ENCODE peak calls at places on chromosome 7, in four cellular contexts. One of them, this sample, is unnamed.

GRCh38 chr7:47254081-47255006 is 327.6 kb downstream of the TNS3 start:
- DNase-seq in right lobe of liver: peak; percentile 87
- DNase-seq in HCT116: no peak
- DNase-seq in Peyer's patch: peak; percentile 88
- DNase-seq in this sample: peak; percentile 95

GRCh38 chr7:154775681-154776080 is 227.2 kb downstream of the PAXIP1 start:
- DNase-seq in right lobe of liver: no peak
- DNase-seq in HCT116: no peak
- DNase-seq in Peyer's patch: no peak
- DNase-seq in this sample: no peak

GRCh38 chr7:12987238-12987637 is 299.8 kb downstream of the ARL4A start:
- DNase-seq in right lobe of liver: no peak
- DNase-seq in HCT116: no peak
- DNase-seq in Peyer's patch: no peak
- DNase-seq in this sample: no peak

GRCh38 chr7:133190172-133190528 is 62.7 kb upstream of the EXOC4 start:
- DNase-seq in right lobe of liver: no peak
- DNase-seq in HCT116: no peak
- DNase-seq in Peyer's patch: no peak
- DNase-seq in this sample: no peak

GRCh38 chr7:37833107-37833817 is 15.1 kb upstream of the NME8 start:
- DNase-seq in right lobe of liver: peak; percentile 27
- DNase-seq in HCT116: peak; percentile 7
- DNase-seq in Peyer's patch: no peak
- DNase-seq in this sample: peak; percentile 17

GRCh38 chr7:98884416-98884815 is 6.1 kb downstream of the TRRAP start:
- DNase-seq in right lobe of liver: no peak
- DNase-seq in HCT116: no peak
- DNase-seq in Peyer's patch: no peak
- DNase-seq in this sample: no peak

GRCh38 chr7:17988858-17989257 is 38.8 kb downstream of the PRPS1L1 start:
- DNase-seq in right lobe of liver: no peak
- DNase-seq in HCT116: no peak
- DNase-seq in Peyer's patch: no peak
- DNase-seq in this sample: no peak

GRCh38 chr7:112079671-112080070 is 126.5 kb downstream of the DOCK4 start:
- DNase-seq in right lobe of liver: no peak
- DNase-seq in HCT116: no peak
- DNase-seq in Peyer's patch: no peak
- DNase-seq in this sample: no peak

GRCh38 chr7:31335889-31336201 is 4.7 kb downstream of the NEUROD6 start:
- DNase-seq in right lobe of liver: no peak
- DNase-seq in HCT116: no peak
- DNase-seq in Peyer's patch: no peak
- DNase-seq in this sample: no peak

GRCh38 chr7:151087247-151088018 is 1.2 kb downstream of the AGAP3 start:
- DNase-seq in right lobe of liver: peak; percentile 83
- DNase-seq in HCT116: no peak
- DNase-seq in Peyer's patch: peak; percentile 83
- DNase-seq in this sample: peak; percentile 94

GRCh38 chr7:102119213-102119651 is 167.4 kb upstream of the SH2B2 start:
- DNase-seq in right lobe of liver: no peak
- DNase-seq in HCT116: no peak
- DNase-seq in Peyer's patch: no peak
- DNase-seq in this sample: no peak

GRCh38 chr7:136496526-136496925 is 371.9 kb upstream of the CHRM2 start:
- DNase-seq in right lobe of liver: no peak
- DNase-seq in HCT116: no peak
- DNase-seq in Peyer's patch: no peak
- DNase-seq in this sample: no peak

GRCh38 chr7:148657929-148658328 is 40.8 kb upstream of the CUL1 start:
- DNase-seq in right lobe of liver: no peak
- DNase-seq in HCT116: no peak
- DNase-seq in Peyer's patch: no peak
- DNase-seq in this sample: no peak

GRCh38 chr7:25565949-25566348 is 337.7 kb upstream of the NPVF start:
- DNase-seq in right lobe of liver: peak; percentile 35
- DNase-seq in HCT116: peak; percentile 44
- DNase-seq in Peyer's patch: peak; percentile 61
- DNase-seq in this sample: peak; percentile 92

GRCh38 chr7:157502701-157503111 is 165.9 kb downstream of the DNAJB6 start:
- DNase-seq in right lobe of liver: no peak
- DNase-seq in HCT116: no peak
- DNase-seq in Peyer's patch: no peak
- DNase-seq in this sample: peak; percentile 76

GRCh38 chr7:27808626-27809025 is 68.7 kb downstream of the TAX1BP1 start:
- DNase-seq in right lobe of liver: no peak
- DNase-seq in HCT116: no peak
- DNase-seq in Peyer's patch: no peak
- DNase-seq in this sample: no peak

GRCh38 chr7:128794020-128794419 is 2.3 kb downstream of the CCDC136 start:
- DNase-seq in right lobe of liver: no peak
- DNase-seq in HCT116: no peak
- DNase-seq in Peyer's patch: no peak
- DNase-seq in this sample: no peak

GRCh38 chr7:36244429-36244828 is 91.4 kb downstream of the EEPD1 start:
- DNase-seq in right lobe of liver: no peak
- DNase-seq in HCT116: no peak
- DNase-seq in Peyer's patch: no peak
- DNase-seq in this sample: no peak

DNA sequence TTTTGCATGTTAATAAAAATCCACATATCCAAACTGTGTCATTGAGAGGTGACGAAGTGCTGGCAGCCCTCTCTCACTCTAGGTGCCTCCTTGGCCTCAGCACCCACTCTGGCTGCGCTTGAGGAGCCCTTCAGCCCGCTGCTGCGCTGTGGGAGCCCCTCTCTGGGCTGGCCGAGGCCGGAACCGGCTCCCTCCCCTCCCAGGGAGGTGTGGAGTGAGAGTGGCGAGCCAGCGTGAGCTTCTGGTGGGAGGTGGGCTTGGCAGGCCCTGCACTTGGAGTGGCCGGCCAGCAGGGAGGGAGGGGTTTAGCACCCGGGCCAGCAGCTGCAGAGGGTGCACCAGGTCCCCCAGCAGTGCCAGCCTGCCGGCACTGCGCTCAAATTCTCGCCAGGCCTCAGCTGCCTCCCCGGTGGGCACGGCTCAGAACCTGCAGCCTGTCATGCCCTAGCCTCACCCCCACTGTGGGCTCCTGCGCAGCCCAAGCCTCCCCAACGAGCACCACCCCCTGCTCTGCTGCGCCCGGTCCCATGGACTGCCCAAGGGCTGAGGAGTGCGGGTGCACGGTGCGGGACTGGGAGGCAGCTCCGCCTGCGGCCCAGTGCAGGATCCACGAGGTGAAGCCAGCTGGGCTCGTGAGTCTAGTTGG is 11.1 kb downstream of the YAE1 start:
- DNase-seq in right lobe of liver: no peak
- DNase-seq in HCT116: no peak
- DNase-seq in Peyer's patch: no peak
- DNase-seq in this sample: no peak
- TF ChIP-seq POLR2A in right lobe of liver: no peak
- TF ChIP-seq POLR2A in HCT116: no peak
- TF ChIP-seq POLR2A in Peyer's patch: no peak
- TF ChIP-seq POLR2A in this sample: no peak

GRCh38 chr7:113371376-113372043 is 253.2 kb upstream of the SMIM30 start:
- DNase-seq in right lobe of liver: no peak
- DNase-seq in HCT116: no peak
- DNase-seq in Peyer's patch: no peak
- DNase-seq in this sample: no peak
- TF ChIP-seq CTCF in right lobe of liver: no peak
- TF ChIP-seq CTCF in HCT116: no peak
- TF ChIP-seq CTCF in Peyer's patch: no peak
- TF ChIP-seq CTCF in this sample: no peak

DNA sequence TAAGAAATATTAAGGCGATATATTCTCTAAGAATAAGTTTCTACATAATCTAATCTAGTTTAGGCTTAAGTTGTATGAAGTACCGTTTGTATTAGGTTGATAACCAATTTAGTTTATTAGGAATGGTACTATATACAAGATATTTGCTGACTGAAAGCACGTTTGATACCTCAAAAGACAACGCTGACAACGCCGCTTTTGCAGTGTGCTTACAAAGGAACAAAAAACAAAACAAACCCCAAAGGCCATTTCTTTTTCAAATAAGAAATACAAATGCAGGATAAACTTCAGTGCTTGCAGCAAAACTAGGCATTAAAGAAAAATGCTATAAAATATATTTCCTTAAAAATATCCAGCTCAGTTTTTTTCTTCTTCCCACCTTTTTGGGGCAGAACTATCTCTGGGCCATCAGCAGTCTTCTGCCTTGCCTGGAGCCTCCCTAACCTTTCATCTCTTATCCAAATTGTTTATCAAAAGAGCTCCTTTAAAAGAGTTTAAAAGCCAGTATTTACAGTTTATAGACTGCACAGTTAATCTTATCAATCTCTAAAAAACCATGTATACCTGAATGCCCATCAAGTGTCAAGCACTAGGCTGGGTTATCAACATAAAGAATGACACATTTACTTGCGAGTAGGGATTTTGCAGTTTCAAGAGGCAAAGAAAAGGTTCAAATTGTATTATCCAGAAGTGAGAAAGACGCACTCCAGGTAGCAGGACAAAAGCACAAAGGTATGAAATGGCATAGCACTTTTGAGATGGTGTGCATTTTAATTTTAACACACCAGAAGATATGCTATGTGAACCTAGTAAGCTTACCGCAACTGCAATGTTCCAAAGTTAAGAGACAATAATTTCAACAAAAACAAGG is 4.1 kb upstream of the KMT2E start:
- DNase-seq in right lobe of liver: no peak
- DNase-seq in HCT116: no peak
- DNase-seq in Peyer's patch: no peak
- DNase-seq in this sample: no peak
- H3K4me3 ChIP-seq in right lobe of liver: peak overlapping the region; percentile 73
- H3K4me3 ChIP-seq in HCT116: no peak overlapping the region
- H3K4me3 ChIP-seq in Peyer's patch: peak overlapping the region; percentile 91
- H3K4me3 ChIP-seq in this sample: peak overlapping the region; percentile 15

GRCh38 chr7:138667535-138667934 is 33.6 kb downstream of the SVOPL start:
- DNase-seq in right lobe of liver: no peak
- DNase-seq in HCT116: no peak
- DNase-seq in Peyer's patch: no peak
- DNase-seq in this sample: no peak

GRCh38 chr7:138663741-138664710 is 37.1 kb downstream of the SVOPL start:
- DNase-seq in right lobe of liver: no peak
- DNase-seq in HCT116: no peak
- DNase-seq in Peyer's patch: no peak
- DNase-seq in this sample: no peak

GRCh38 chr7:138666385-138666784 is 34.8 kb downstream of the SVOPL start:
- DNase-seq in right lobe of liver: no peak
- DNase-seq in HCT116: no peak
- DNase-seq in Peyer's patch: no peak
- DNase-seq in this sample: no peak

GRCh38 chr7:138665669-138666140 is 35.5 kb downstream of the SVOPL start:
- DNase-seq in right lobe of liver: no peak
- DNase-seq in HCT116: no peak
- DNase-seq in Peyer's patch: no peak
- DNase-seq in this sample: no peak

GRCh38 chr7:138665249-138665648 is 35.9 kb downstream of the SVOPL start:
- DNase-seq in right lobe of liver: no peak
- DNase-seq in HCT116: no peak
- DNase-seq in Peyer's patch: no peak
- DNase-seq in this sample: no peak
- TF ChIP-seq POLR2A in right lobe of liver: no peak
- TF ChIP-seq POLR2A in HCT116: no peak
- TF ChIP-seq POLR2A in Peyer's patch: no peak
- TF ChIP-seq POLR2A in this sample: no peak

GRCh38 chr7:7330997-7331396 is 148.7 kb downstream of the C1GALT1 start:
- DNase-seq in right lobe of liver: no peak
- DNase-seq in HCT116: no peak
- DNase-seq in Peyer's patch: no peak
- DNase-seq in this sample: no peak
- TF ChIP-seq CTCF in right lobe of liver: no peak
- TF ChIP-seq CTCF in HCT116: no peak
- TF ChIP-seq CTCF in Peyer's patch: no peak
- TF ChIP-seq CTCF in this sample: no peak

GRCh38 chr7:22083711-22084289 is 138.1 kb upstream of the CDCA7L start:
- DNase-seq in right lobe of liver: peak; percentile 58
- DNase-seq in HCT116: no peak
- DNase-seq in Peyer's patch: no peak
- DNase-seq in this sample: no peak
- H3K4me3 ChIP-seq in right lobe of liver: peak overlapping the region; percentile 77
- H3K4me3 ChIP-seq in HCT116: peak overlapping the region; percentile 61
- H3K4me3 ChIP-seq in Peyer's patch: peak overlapping the region; percentile 54
- H3K4me3 ChIP-seq in this sample: peak overlapping the region; percentile 22

GRCh38 chr7:76318488-76319353 is 16.2 kb downstream of the HSPB1 start:
- DNase-seq in right lobe of liver: peak; percentile 77
- DNase-seq in HCT116: no peak
- DNase-seq in Peyer's patch: peak; percentile 81
- DNase-seq in this sample: peak; percentile 96

GRCh38 chr7:76316984-76317781 is 14.7 kb downstream of the HSPB1 start:
- DNase-seq in right lobe of liver: no peak
- DNase-seq in HCT116: no peak
- DNase-seq in Peyer's patch: peak; percentile 55
- DNase-seq in this sample: no peak

GRCh38 chr7:76315372-76315771 is 12.9 kb downstream of the HSPB1 start:
- DNase-seq in right lobe of liver: no peak
- DNase-seq in HCT116: no peak
- DNase-seq in Peyer's patch: no peak
- DNase-seq in this sample: no peak

GRCh38 chr7:76314042-76314721 is 11.7 kb downstream of the HSPB1 start:
- DNase-seq in right lobe of liver: peak; percentile 96
- DNase-seq in HCT116: peak; percentile 88
- DNase-seq in Peyer's patch: peak; percentile 98
- DNase-seq in this sample: peak; percentile 100

DNA sequence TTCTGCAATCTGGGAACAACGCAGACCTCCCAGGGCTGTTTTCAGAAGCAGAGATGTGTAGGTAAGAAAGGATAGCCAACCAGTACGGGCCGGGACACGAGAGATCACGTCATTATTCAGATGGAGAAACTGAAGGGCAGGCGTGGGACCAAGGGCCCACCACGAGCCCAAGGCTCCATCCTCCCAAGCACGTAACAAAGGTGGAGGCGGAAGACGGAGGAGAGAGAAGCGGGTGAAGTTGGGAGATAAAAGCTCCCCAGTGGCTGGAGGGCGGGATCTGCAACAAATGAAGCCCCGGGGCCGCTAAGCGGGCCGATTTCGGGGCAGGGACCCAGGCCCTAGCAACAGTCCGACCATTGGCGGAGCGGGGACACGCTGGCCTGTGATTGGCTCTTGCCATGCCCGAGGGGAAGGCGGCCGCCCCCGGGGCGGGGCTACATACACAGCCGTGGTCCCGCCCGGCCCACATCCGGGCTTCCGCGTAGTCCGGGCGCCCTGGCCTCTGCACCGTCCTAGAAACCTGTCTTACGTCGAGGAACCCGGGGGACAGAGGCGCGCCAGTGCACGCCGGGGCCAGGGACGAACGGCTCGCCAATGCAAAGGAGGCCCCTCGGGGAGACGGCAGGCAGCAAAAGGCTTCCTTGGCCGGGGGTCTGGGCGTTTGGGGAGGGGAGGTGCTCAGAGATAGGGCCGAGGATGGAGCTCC is 15.5 kb downstream of the HSPB1 start:
- DNase-seq in right lobe of liver: peak; percentile 99
- DNase-seq in HCT116: peak; percentile 92
- DNase-seq in Peyer's patch: peak; percentile 98
- DNase-seq in this sample: peak; percentile 99
- TF ChIP-seq POLR2A in right lobe of liver: peak; percentile 91
- TF ChIP-seq POLR2A in HCT116: peak; percentile 45
- TF ChIP-seq POLR2A in Peyer's patch: peak; percentile 97
- TF ChIP-seq POLR2A in this sample: no peak

This sample was measured in lower leg skin.